ENCODE peak calls at places on chromosomes 4 and X, in four cellular contexts. F is transverse colon, J is esophagus squamous epithelium, H is endothelial cell of umbilical vein. O is an unnamed sample.

GRCh38 chrX:47264507-47265173 is 31.8 kb downstream of the USP11 start:
- DNase-seq in H (peak), F (no peak), J (no peak), O (peak)

GRCh38 chr4:150280081-150280950 is 202.1 kb downstream of the DCLK2 start:
- DNase-seq in F (no peak), J (no peak), H (peak), O (no peak)

GRCh38 chrX:2710041-2710471 is 19.0 kb downstream of the CD99 start:
- DNase-seq in F (peak), H (peak), J (no peak), O (no peak)

GRCh38 chr4:7156273-7157139 is 35.8 kb upstream of the SORCS2 start:
- DNase-seq in J (no peak), H (peak), F (no peak), O (peak)

GRCh38 chr4:139020384-139020783 is 4.8 kb downstream of the NOCT start:
- DNase-seq in J (no peak), H (no peak), F (no peak), O (no peak)

GRCh38 chrX:20066968-20067708 is 49.6 kb downstream of the MAP7D2 start:
- DNase-seq in F (peak), H (peak), J (no peak), O (peak)

GRCh38 chr4:89765966-89766365 is 71.0 kb downstream of the SNCA start:
- DNase-seq in J (no peak), H (peak), F (no peak), O (peak)

GRCh38 chr4:154731756-154732155 is 12.0 kb upstream of the LRAT start:
- DNase-seq in F (no peak), J (no peak), H (no peak), O (no peak)

GRCh38 chr4:155666701-155667537 is at the start of gene GUCY1A1:
- DNase-seq in F (peak), J (no peak), H (peak), O (peak)

GRCh38 chrX:38311743-38312142 is 15.6 kb downstream of the RPGR start:
- DNase-seq in F (no peak), J (no peak), H (peak), O (no peak)

GRCh38 chr4:148998719-148999118 is 556.5 kb upstream of the NR3C2 start:
- DNase-seq in H (no peak), F (no peak), J (no peak), O (no peak)

GRCh38 chr4:83257811-83258210 is 26.8 kb downstream of the COQ2 start:
- DNase-seq in J (no peak), F (no peak), H (no peak), O (no peak)

GRCh38 chr4:26861434-26862186 is 969 bp downstream of the STIM2 start:
- DNase-seq in J (peak), H (peak), F (peak), O (peak)

GRCh38 chr4:8308856-8309771 is 39.6 kb downstream of the HTRA3 start:
- DNase-seq in F (no peak), J (no peak), H (no peak), O (peak)

GRCh38 chr4:3047464-3048286 is 26.7 kb downstream of the HTT-AS start:
- DNase-seq in H (peak), J (peak), F (peak), O (peak)

GRCh38 chrX:40143001-40143400 is 45.2 kb upstream of the BCOR start:
- DNase-seq in H (no peak), J (no peak), F (no peak), O (no peak)

GRCh38 chr4:13907255-13907751 is 279.8 kb upstream of the BOD1L1 start:
- DNase-seq in J (no peak), F (no peak), H (peak), O (no peak)
- TF ChIP-seq CTCF in J (no peak), F (no peak), H (peak), O (no peak)

DNA sequence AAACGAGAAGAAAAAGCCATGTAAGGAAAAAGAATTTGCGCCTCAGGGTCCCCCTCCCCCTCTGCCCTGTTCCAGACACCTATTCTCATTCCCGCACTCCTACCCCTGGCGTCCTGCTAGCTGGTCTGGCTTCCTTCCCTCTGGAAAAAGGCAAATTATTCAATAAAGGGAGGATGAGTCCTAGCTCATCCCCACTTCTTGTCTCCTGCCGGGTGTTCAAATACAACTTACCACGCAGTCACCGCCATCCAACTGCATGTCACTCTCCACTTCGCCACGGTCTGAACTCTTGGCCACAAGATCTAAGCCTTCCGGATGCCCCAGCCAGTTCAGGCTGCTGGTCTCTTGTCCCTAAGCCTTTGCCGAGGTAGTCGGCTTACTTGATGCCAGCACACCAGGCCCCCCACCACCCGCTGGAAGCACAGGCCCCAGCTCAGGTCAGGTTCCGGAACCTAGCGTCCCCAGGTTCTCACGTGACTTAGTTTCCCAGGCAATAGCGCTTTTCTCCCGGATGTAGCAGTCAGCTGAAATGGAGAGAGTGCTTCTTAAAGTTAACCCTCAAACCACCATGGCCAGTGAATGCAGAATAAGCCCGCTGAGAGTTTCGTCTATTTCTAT is 209.6 kb upstream of the SPIN4 start:
- DNase-seq in H (peak), F (peak), J (no peak), O (peak)
- TF ChIP-seq POLR2A in H (no peak), F (no peak), J (peak), O (no peak)

DNA sequence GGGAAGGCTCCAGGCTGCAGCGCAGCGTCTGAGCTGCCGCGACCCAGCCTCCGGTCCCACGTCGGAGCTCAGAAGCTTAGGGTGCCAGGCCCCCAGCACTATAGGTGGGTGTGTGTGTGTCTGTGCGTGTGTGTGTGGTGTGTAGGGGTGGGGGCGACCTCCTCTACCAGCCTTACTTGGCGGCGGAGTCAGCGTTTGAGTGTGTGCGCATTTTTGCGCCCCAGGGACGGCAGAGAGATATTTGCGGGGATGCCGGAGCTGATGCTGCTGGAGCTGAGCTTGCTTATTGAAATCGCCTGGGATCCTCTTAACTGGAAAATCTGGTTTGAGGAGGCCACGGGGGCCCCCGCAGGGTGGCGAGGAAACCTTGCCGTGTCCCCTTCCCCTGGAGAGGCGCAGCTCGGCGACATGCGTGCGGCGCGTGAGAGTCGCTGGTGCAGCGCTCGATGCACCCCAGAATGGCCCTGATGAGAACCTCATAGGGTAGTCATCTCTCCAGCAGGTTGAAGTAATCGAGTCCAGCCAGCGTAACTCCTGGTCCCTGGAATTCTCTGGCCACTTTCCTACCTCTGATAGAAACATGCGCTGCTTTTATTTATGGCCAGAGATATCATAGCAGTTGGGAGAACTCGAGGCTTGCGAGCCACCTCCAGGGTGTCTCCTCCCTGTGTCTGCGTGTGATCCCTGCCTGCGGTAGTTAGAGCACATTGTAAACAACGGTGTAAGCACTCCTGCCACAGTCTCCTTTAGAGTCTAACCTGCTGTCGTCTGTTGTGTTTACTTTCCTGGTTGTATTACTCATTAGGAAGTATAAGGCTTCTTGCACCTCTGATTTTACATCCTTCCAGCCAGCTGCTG is 2.7 kb downstream of the ADGRL3 start:
- DNase-seq in F (no peak), H (no peak), J (no peak), O (peak)
- H3K27ac ChIP-seq in F (peak), H (no peak), J (no peak), O (no peak)

GRCh38 chr4:152460488-152460887 is 75.4 kb downstream of the FBXW7 start:
- DNase-seq in H (no peak), F (no peak), J (no peak), O (no peak)
- TF ChIP-seq CTCF in H (no peak), F (no peak), J (no peak), O (no peak)

GRCh38 chr4:23839279-23839678 is 50.6 kb downstream of the PPARGC1A start:
- DNase-seq in F (no peak), H (no peak), J (no peak), O (no peak)

GRCh38 chr4:23838131-23838530 is 51.7 kb downstream of the PPARGC1A start:
- DNase-seq in J (no peak), H (no peak), F (no peak), O (no peak)

GRCh38 chr4:23835814-23836478 is 53.9 kb downstream of the PPARGC1A start:
- DNase-seq in H (no peak), F (no peak), J (no peak), O (no peak)

GRCh38 chr4:23837366-23837765 is 52.5 kb downstream of the PPARGC1A start:
- DNase-seq in F (no peak), H (no peak), J (no peak), O (no peak)
- TF ChIP-seq POLR2A in F (no peak), H (no peak), J (no peak), O (no peak)

GRCh38 chrX:74523870-74524735 is 90.3 kb downstream of the RLIM start:
- DNase-seq in J (no peak), F (no peak), H (no peak), O (no peak)

GRCh38 chrX:74520291-74520690 is 94.1 kb downstream of the RLIM start:
- DNase-seq in F (no peak), H (no peak), J (no peak), O (no peak)

GRCh38 chrX:74523224-74523623 is 91.2 kb downstream of the RLIM start:
- DNase-seq in J (no peak), F (no peak), H (no peak), O (no peak)

GRCh38 chrX:74520896-74521295 is 93.5 kb downstream of the RLIM start:
- DNase-seq in F (no peak), H (no peak), J (no peak), O (no peak)

DNA sequence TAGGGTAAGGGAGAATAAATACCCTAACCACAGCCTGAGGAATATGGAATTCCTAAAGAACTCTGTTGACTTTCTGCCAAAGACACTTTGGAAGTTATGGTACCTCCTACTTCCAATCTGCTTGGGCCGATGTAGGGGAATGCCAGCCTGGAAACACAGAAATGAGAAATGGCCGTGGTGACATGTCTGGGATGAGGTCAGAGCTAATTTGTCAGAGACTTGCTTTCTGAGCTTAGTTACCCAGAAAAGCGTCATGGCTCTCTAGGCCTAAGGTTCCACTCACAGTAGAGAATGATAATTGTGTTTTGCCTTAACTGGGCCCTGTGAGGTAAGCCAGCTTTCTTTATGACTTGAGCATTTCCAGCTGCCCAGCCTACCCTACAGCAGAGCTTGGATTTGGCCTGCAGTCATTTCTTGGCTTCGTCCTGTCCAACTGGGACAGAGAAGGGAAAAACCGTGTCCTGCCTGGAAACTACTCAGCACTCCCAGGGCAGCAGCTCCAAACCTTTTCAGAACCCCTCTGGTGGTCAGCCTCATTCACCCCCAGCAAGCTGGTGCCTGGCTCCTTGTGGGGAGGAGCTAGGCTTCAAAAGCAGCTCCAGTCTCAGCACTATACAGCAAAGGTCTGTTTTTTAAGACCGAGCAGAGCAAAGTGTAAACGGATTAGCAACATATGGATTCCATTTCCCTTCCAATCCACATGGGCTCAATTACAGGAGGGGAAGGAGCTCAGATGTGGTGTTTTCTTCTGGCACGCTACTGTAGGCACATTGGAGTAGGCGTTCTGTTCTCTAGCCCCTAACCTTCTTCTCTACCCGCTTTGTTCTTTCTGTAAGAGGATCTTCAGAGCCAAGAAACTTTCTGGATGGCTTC is 92.2 kb downstream of the RLIM start:
- DNase-seq in F (no peak), H (no peak), J (no peak), O (peak)
- H3K27ac ChIP-seq in F (peak), H (no peak), J (no peak), O (no peak)

GRCh38 chrX:120293015-120293414 is 18.2 kb downstream of the TMEM255A start:
- DNase-seq in F (no peak), J (no peak), H (no peak), O (no peak)
- TF ChIP-seq CTCF in F (no peak), J (no peak), H (no peak), O (no peak)

GRCh38 chr4:88456757-88457306 is at the start of gene HERC5:
- DNase-seq in J (peak), H (peak), F (peak), O (peak)
- TF ChIP-seq POLR2A in J (peak), H (no peak), F (peak), O (peak)

GRCh38 chr4:77920371-77920770 is 57.7 kb downstream of the MRPL1 start:
- DNase-seq in J (no peak), F (no peak), H (peak), O (no peak)

GRCh38 chr4:77917075-77917474 is 54.4 kb downstream of the MRPL1 start:
- DNase-seq in H (no peak), F (no peak), J (no peak), O (no peak)

GRCh38 chr4:77917601-77918000 is 55.0 kb downstream of the MRPL1 start:
- DNase-seq in J (no peak), F (peak), H (no peak), O (no peak)

GRCh38 chr4:77922158-77923094 is 59.8 kb downstream of the MRPL1 start:
- DNase-seq in J (no peak), F (no peak), H (peak), O (no peak)

GRCh38 chr4:77921701-77922100 is 59.1 kb downstream of the MRPL1 start:
- DNase-seq in H (peak), J (no peak), F (no peak), O (no peak)
- H3K27ac ChIP-seq in H (peak), J (no peak), F (no peak), O (no peak)

O was measured in testis.